ENCODE peak calls at places on chromosome 14, in five cellular contexts. X, T, V, D and Z are unnamed samples.

GRCh38 chr14:42428996-42429395 is 822.3 kb downstream of the LRFN5 start:
- DNase-seq in T (no peak), V (no peak), D (no peak), X (no peak), Z (no peak)

GRCh38 chr14:69044965-69045555 is 66.0 kb upstream of the ACTN1 start:
- DNase-seq in X (peak), V (no peak), T (no peak), D (peak), Z (peak)

GRCh38 chr14:75631453-75631831 is 29.2 kb downstream of the ERG28 start:
- DNase-seq in V (no peak), T (no peak), X (no peak), D (no peak), Z (peak)

GRCh38 chr14:73365727-73366126 is 92.6 kb downstream of the NUMB start:
- DNase-seq in T (no peak), D (peak), V (no peak), X (peak), Z (peak)

GRCh38 chr14:70858641-70859040 is 48.6 kb upstream of the PCNX1 start:
- DNase-seq in D (no peak), X (no peak), V (no peak), T (no peak), Z (no peak)

GRCh38 chr14:52328286-52328685 is 14.2 kb downstream of the PTGER2 start:
- DNase-seq in D (peak), V (peak), X (peak), T (no peak), Z (peak)

GRCh38 chr14:74655597-74656389 is 43.8 kb upstream of the LTBP2 start:
- DNase-seq in T (no peak), D (peak), X (peak), V (peak), Z (peak)

GRCh38 chr14:96094211-96094610 is 55.0 kb downstream of the C14orf132 start:
- DNase-seq in T (no peak), X (no peak), D (no peak), V (no peak), Z (no peak)

GRCh38 chr14:54579606-54580005 is 12.7 kb downstream of the SAMD4A start:
- DNase-seq in X (peak), V (no peak), D (no peak), T (no peak), Z (peak)

GRCh38 chr14:96349286-96350075 is 13.7 kb downstream of the ATG2B start:
- DNase-seq in X (no peak), V (no peak), D (no peak), T (no peak), Z (peak)

GRCh38 chr14:73965206-73965605 is 15.1 kb downstream of the COQ6 start:
- DNase-seq in T (no peak), V (no peak), D (no peak), X (no peak), Z (no peak)

GRCh38 chr14:72480465-72481243 is 413.2 kb downstream of the DPF3 start:
- DNase-seq in D (peak), V (no peak), X (peak), T (no peak), Z (no peak)

GRCh38 chr14:93183596-93184317 is 940 bp downstream of the MOAP1 start:
- DNase-seq in T (peak), D (no peak), V (no peak), X (no peak), Z (peak)

GRCh38 chr14:81434230-81434629 is 34.1 kb upstream of the STON2 start:
- DNase-seq in D (no peak), X (no peak), T (no peak), V (no peak), Z (no peak)

GRCh38 chr14:91614187-91614586 is 104.1 kb upstream of the PPP4R3A start:
- DNase-seq in X (peak), T (no peak), D (no peak), V (peak), Z (peak)

GRCh38 chr14:69242311-69243224 is 17.4 kb upstream of the GALNT16 start:
- DNase-seq in V (peak), T (peak), D (peak), X (peak), Z (peak)

GRCh38 chr14:55201219-55202096 is 10.1 kb upstream of the DLGAP5 start:
- DNase-seq in T (no peak), D (no peak), X (no peak), V (no peak), Z (no peak)

GRCh38 chr14:74586681-74587362 is 25.2 kb downstream of the LTBP2 start:
- DNase-seq in D (no peak), T (no peak), V (no peak), X (no peak), Z (no peak)

GRCh38 chr14:63926641-63927040 is 73.8 kb downstream of the SYNE2 start:
- DNase-seq in V (no peak), D (no peak), X (no peak), T (no peak), Z (no peak)

GRCh38 chr14:31025335-31026075 is at the start of gene AP4S1:
- DNase-seq in X (no peak), D (peak), T (peak), V (peak), Z (peak)

GRCh38 chr14:104460920-104461651 is 118.5 kb upstream of the C14orf180 start:
- DNase-seq in X (no peak), T (peak), D (no peak), V (no peak), Z (peak)

GRCh38 chr14:72535485-72535884 is 358.4 kb downstream of the DPF3 start:
- DNase-seq in X (no peak), V (no peak), D (no peak), T (no peak), Z (no peak)

GRCh38 chr14:56334458-56334857 is 216.2 kb downstream of the PELI2 start:
- DNase-seq in T (no peak), X (peak), D (peak), V (no peak), Z (peak)

GRCh38 chr14:64279719-64280668 is 14.2 kb downstream of the ESR2 start:
- DNase-seq in T (no peak), V (peak), D (no peak), X (peak), Z (no peak)

GRCh38 chr14:52703225-52703624 is 3.8 kb upstream of the PSMC6 start:
- DNase-seq in V (peak), X (peak), T (no peak), D (peak), Z (peak)

GRCh38 chr14:74637184-74637562 is 25.1 kb upstream of the LTBP2 start:
- DNase-seq in T (no peak), D (no peak), X (no peak), V (no peak), Z (no peak)

GRCh38 chr14:42994001-42994736 is 1387.5 kb downstream of the LRFN5 start:
- DNase-seq in T (no peak), V (peak), X (peak), D (peak), Z (peak)

GRCh38 chr14:98167702-98168101 is 1104.3 kb downstream of the BCL11B start:
- DNase-seq in D (no peak), T (no peak), V (no peak), X (no peak), Z (no peak)

GRCh38 chr14:101875726-101876268 is 88.6 kb upstream of the DYNC1H1 start:
- DNase-seq in X (no peak), D (no peak), V (no peak), T (no peak), Z (peak)

GRCh38 chr14:75989134-75989533 is 3.6 kb downstream of the IFT43 start:
- DNase-seq in V (peak), D (peak), T (no peak), X (peak), Z (peak)

GRCh38 chr14:77616454-77617229 is at the start of gene SPTLC2:
- DNase-seq in D (peak), T (peak), X (peak), V (peak), Z (peak)

GRCh38 chr14:77622562-77622961 is 6.1 kb upstream of the SPTLC2 start:
- DNase-seq in T (no peak), V (peak), X (no peak), D (no peak), Z (no peak)

GRCh38 chr14:77618381-77618780 is 1.9 kb upstream of the SPTLC2 start:
- DNase-seq in X (no peak), D (no peak), T (no peak), V (no peak), Z (no peak)

GRCh38 chr14:77623201-77623600 is 6.8 kb upstream of the SPTLC2 start:
- DNase-seq in X (no peak), D (no peak), T (no peak), V (no peak), Z (no peak)

GRCh38 chr14:77620222-77620865 is 3.9 kb upstream of the SPTLC2 start:
- DNase-seq in V (no peak), D (no peak), X (no peak), T (no peak), Z (no peak)
- H3K4me2 ChIP-seq in V (no peak), D (no peak), X (no peak), T (no peak), Z (no peak)

GRCh38 chr14:22549304-22549962 is 39.6 kb downstream of the DAD1 start:
- DNase-seq in T (no peak), D (no peak), V (no peak), X (no peak), Z (no peak)
- H3K4me2 ChIP-seq in T (peak), D (no peak), V (no peak), X (no peak), Z (no peak)

GRCh38 chr14:105694961-105695360 is 168.6 kb downstream of the TMEM121 start:
- DNase-seq in X (no peak), D (no peak), T (no peak), V (no peak), Z (no peak)

GRCh38 chr14:105685003-105685402 is 158.6 kb downstream of the TMEM121 start:
- DNase-seq in T (no peak), X (no peak), V (no peak), D (no peak), Z (no peak)

GRCh38 chr14:105689722-105690121 is 163.3 kb downstream of the TMEM121 start:
- DNase-seq in T (no peak), X (no peak), D (no peak), V (no peak), Z (no peak)

GRCh38 chr14:105690671-105691070 is 164.3 kb downstream of the TMEM121 start:
- DNase-seq in X (no peak), V (no peak), D (no peak), T (no peak), Z (no peak)
- H3K4me2 ChIP-seq in X (no peak), V (no peak), D (no peak), T (no peak), Z (no peak)

GRCh38 chr14:21101802-21102413 is 1.0 kb downstream of the TMEM253 start:
- DNase-seq in T (no peak), D (no peak), X (no peak), V (peak), Z (no peak)
- H3K4me2 ChIP-seq in T (peak), D (no peak), X (no peak), V (peak), Z (no peak)

DNA sequence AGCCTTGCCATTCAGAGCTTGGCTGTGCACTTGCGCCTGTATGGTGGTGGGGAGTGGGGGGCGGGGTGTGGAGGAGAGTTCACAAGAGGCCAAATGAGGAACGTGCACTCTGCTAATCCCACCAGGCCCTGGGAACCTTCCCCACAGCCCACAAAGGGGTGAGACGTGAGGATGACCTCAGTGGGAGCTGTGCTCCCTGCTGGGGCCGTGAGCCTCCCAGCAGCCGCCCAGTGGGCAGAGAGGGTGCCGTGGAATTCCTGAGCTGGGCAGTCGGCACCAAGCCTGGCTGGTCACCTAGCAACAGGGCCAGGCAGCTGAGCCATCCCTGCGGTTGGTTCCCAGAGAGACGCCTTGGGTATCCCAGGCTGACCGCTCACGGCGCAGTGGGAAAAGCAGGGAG is 53.7 kb downstream of the CCNK start:
- DNase-seq in X (no peak), T (no peak), V (no peak), D (no peak), Z (no peak)
- H3K4me2 ChIP-seq in X (no peak), T (peak), V (no peak), D (no peak), Z (no peak)

GRCh38 chr14:24712909-24713308 is 78.9 kb upstream of the GZMB start:
- DNase-seq in D (no peak), V (no peak), X (no peak), T (no peak), Z (no peak)
- H3K4me2 ChIP-seq in D (no peak), V (no peak), X (no peak), T (no peak), Z (no peak)